ENCODE peak calls at places on chromosomes 11 and 22, in eight cellular contexts. K, L, V, H, C, Q, U and S are unnamed samples.

GRCh38 chr11:113162590-113162961 is 151.8 kb upstream of the TTC12 start:
- DNase-seq in Q (no peak), V (no peak), U (no peak), K (peak), H (no peak), L (no peak), C (peak), S (no peak)

GRCh38 chr11:123371506-123372297 is 58.4 kb upstream of the GRAMD1B start:
- DNase-seq in U (no peak), V (no peak), H (no peak), Q (no peak), C (peak), K (no peak), L (no peak), S (no peak)

GRCh38 chr11:124670732-124671131 is 2.8 kb downstream of the SIAE start:
- DNase-seq in K (peak), Q (peak), L (no peak), C (no peak), H (no peak), U (peak), V (no peak), S (peak)

GRCh38 chr22:29782061-29782845 is 15.1 kb downstream of the UQCR10 start:
- DNase-seq in K (peak), L (peak), U (no peak), H (peak), V (no peak), Q (peak), C (no peak), S (no peak)

GRCh38 chr11:36065436-36065835 is 121.6 kb downstream of the LDLRAD3 start:
- DNase-seq in C (no peak), Q (peak), K (no peak), U (no peak), V (no peak), L (peak), H (no peak), S (no peak)

GRCh38 chr22:46815559-46815895 is 53.1 kb downstream of the TBC1D22A start:
- DNase-seq in H (no peak), V (no peak), Q (no peak), K (no peak), L (no peak), U (no peak), C (no peak), S (no peak)

GRCh38 chr11:10628506-10629236 is 60.2 kb upstream of the LYVE1 start:
- DNase-seq in V (no peak), K (no peak), C (peak), L (no peak), Q (no peak), U (peak), H (no peak), S (peak)

GRCh38 chr11:134554861-134555260 is 142.8 kb upstream of the B3GAT1 start:
- DNase-seq in H (no peak), C (no peak), U (no peak), L (no peak), Q (no peak), V (no peak), K (no peak), S (no peak)

GRCh38 chr11:119338946-119339580 is 1.6 kb downstream of the C1QTNF5 start:
- DNase-seq in Q (no peak), H (no peak), K (peak), V (peak), L (no peak), U (no peak), C (no peak), S (no peak)

GRCh38 chr22:17493384-17493981 is 69.8 kb upstream of the SLC25A18 start:
- DNase-seq in C (no peak), L (no peak), K (no peak), V (no peak), U (no peak), Q (no peak), H (no peak), S (no peak)

GRCh38 chr11:38476808-38477565 is 1879.0 kb upstream of the RAG2 start:
- DNase-seq in L (peak), U (no peak), H (no peak), C (no peak), Q (no peak), K (no peak), V (no peak), S (no peak)

GRCh38 chr11:130115218-130115617 is 44.4 kb upstream of the ST14 start:
- DNase-seq in H (peak), Q (peak), V (no peak), U (no peak), L (peak), K (no peak), C (no peak), S (no peak)

GRCh38 chr22:48740086-48740730 is 1087.5 kb downstream of the BRD1 start:
- DNase-seq in K (no peak), H (no peak), C (no peak), L (no peak), U (no peak), Q (no peak), V (peak), S (no peak)

GRCh38 chr22:48635825-48636224 is 1191.8 kb downstream of the BRD1 start:
- DNase-seq in V (no peak), U (no peak), H (no peak), C (peak), K (no peak), L (no peak), Q (no peak), S (no peak)

GRCh38 chr11:104259121-104259610 is 95.2 kb upstream of the PDGFD start:
- DNase-seq in K (no peak), H (no peak), C (no peak), Q (no peak), V (no peak), U (no peak), L (no peak), S (no peak)

GRCh38 chr11:3660960-3661359 is 10.2 kb downstream of the CHRNA10 start:
- DNase-seq in U (no peak), K (no peak), V (no peak), Q (no peak), H (no peak), C (no peak), L (no peak), S (no peak)

GRCh38 chr22:18076060-18076497 is 1.7 kb upstream of the PEX26 start:
- DNase-seq in L (peak), C (peak), V (no peak), U (peak), Q (peak), H (peak), K (peak), S (no peak)

GRCh38 chr22:33812578-33812977 is 107.7 kb downstream of the LARGE1 start:
- DNase-seq in U (no peak), Q (no peak), C (no peak), K (no peak), V (no peak), L (no peak), H (no peak), S (no peak)

GRCh38 chr11:38221295-38221694 is 1623.3 kb upstream of the RAG2 start:
- DNase-seq in L (no peak), Q (no peak), K (no peak), C (no peak), U (no peak), H (no peak), V (no peak), S (no peak)

GRCh38 chr11:46106530-46107407 is 14.5 kb downstream of the PHF21A start:
- DNase-seq in C (no peak), V (no peak), H (no peak), K (no peak), U (no peak), Q (no peak), L (no peak), S (no peak)

GRCh38 chr22:38953577-38954413 is 3.6 kb upstream of the APOBEC3A start:
- DNase-seq in V (no peak), L (peak), U (peak), H (no peak), K (no peak), C (no peak), Q (no peak), S (peak)

GRCh38 chr11:12087075-12087775 is 23.2 kb upstream of the MICAL2 start:
- DNase-seq in V (no peak), H (peak), L (peak), U (peak), C (no peak), K (no peak), Q (peak), S (no peak)

GRCh38 chr11:67262731-67263675 is 3.3 kb upstream of the GRK2 start:
- DNase-seq in H (peak), Q (peak), K (peak), L (peak), V (no peak), U (peak), C (peak), S (peak)

GRCh38 chr11:114321621-114322257 is 25.5 kb downstream of the NNMT start:
- DNase-seq in V (no peak), H (peak), U (no peak), Q (peak), L (peak), K (no peak), C (no peak), S (no peak)

GRCh38 chr11:92782806-92783205 is 186.6 kb upstream of the MTNR1B start:
- DNase-seq in U (no peak), Q (no peak), C (no peak), K (no peak), V (no peak), L (no peak), H (no peak), S (no peak)

GRCh38 chr22:31818481-31819392 is 64.9 kb downstream of the DEPDC5 start:
- DNase-seq in C (no peak), L (peak), K (no peak), U (peak), H (no peak), V (no peak), Q (peak), S (peak)

GRCh38 chr22:41498322-41498721 is 29.4 kb downstream of the ACO2 start:
- DNase-seq in C (no peak), L (no peak), H (no peak), Q (no peak), U (no peak), K (no peak), V (no peak), S (no peak)

GRCh38 chr11:65355776-65356393 is 1.3 kb downstream of the TIGD3 start:
- DNase-seq in Q (peak), U (no peak), K (peak), H (no peak), C (no peak), V (peak), L (peak), S (no peak)

GRCh38 chr11:61138940-61139339 is 22.3 kb downstream of the VPS37C start:
- DNase-seq in Q (peak), V (no peak), C (no peak), H (no peak), L (peak), U (no peak), K (no peak), S (no peak)

GRCh38 chr11:574632-575323 is 1.5 kb upstream of the PHRF1 start:
- DNase-seq in U (peak), H (no peak), K (no peak), C (peak), V (no peak), L (no peak), Q (no peak), S (no peak)

GRCh38 chr22:46848227-46848626 is 85.8 kb downstream of the TBC1D22A start:
- DNase-seq in U (no peak), L (no peak), C (no peak), Q (peak), V (no peak), K (no peak), H (no peak), S (no peak)

GRCh38 chr11:25970726-25971508 is 361.0 kb upstream of the ANO3 start:
- DNase-seq in H (no peak), L (no peak), K (no peak), V (no peak), C (no peak), U (no peak), Q (no peak), S (no peak)

GRCh38 chr22:39920134-39920743 is 19.4 kb downstream of the GRAP2 start:
- DNase-seq in C (no peak), L (no peak), V (no peak), U (peak), H (no peak), Q (no peak), K (no peak), S (peak)